ENCODE peak calls at places on chromosomes 5 and 9, in six cellular contexts. U is neuronal stem cell, N is mesenchymal stem cell, M is IMR-90, T is H9, C is H1. R is an unnamed sample.

GRCh38 chr5:159441441-159441840 is 111.2 kb upstream of the IL12B start:
- DNase-seq in C (peak; percentile 63), U (no peak), M (no peak), T (peak; percentile 70), N (no peak), R (peak; percentile 74)

GRCh38 chr9:127501821-127502343 is 50.6 kb downstream of the LRSAM1 start:
- DNase-seq in T (no peak), C (no peak), M (peak; percentile 35), U (no peak), N (no peak), R (no peak)

GRCh38 chr5:92801921-92802320 is 779.1 kb downstream of the NR2F1-AS1 start:
- DNase-seq in N (peak; percentile 56), U (no peak), T (no peak), C (no peak), M (no peak), R (no peak)

GRCh38 chr5:159208508-159209437 is 580 bp downstream of the RNF145 start:
- DNase-seq in C (peak; percentile 64), T (peak; percentile 58), U (peak; percentile 46), M (peak; percentile 28), N (peak; percentile 50), R (peak; percentile 86)

GRCh38 chr5:77937015-77937908 is 161.1 kb upstream of the TBCA start:
- DNase-seq in T (no peak), U (no peak), N (no peak), M (no peak), C (no peak), R (no peak)

GRCh38 chr5:176803943-176804498 is 6.3 kb upstream of the UNC5A start:
- DNase-seq in M (peak; percentile 26), C (peak; percentile 86), U (peak; percentile 79), T (peak; percentile 70), N (peak; percentile 29), R (peak; percentile 71)

GRCh38 chr5:43008369-43009158 is 31.6 kb downstream of the ANXA2R start:
- DNase-seq in T (peak; percentile 90), C (peak; percentile 90), U (no peak), N (peak; percentile 88), M (peak; percentile 93), R (peak; percentile 96)

GRCh38 chr5:173885481-173886010 is 2.6 kb upstream of the CPEB4 start:
- DNase-seq in U (no peak), N (no peak), C (no peak), T (no peak), M (no peak), R (peak; percentile 55)

GRCh38 chr5:45385321-45386058 is 310.7 kb downstream of the HCN1 start:
- DNase-seq in N (peak; percentile 92), C (no peak), M (peak; percentile 68), U (no peak), T (no peak), R (peak; percentile 29)

GRCh38 chr5:52709171-52709925 is 78.4 kb upstream of the ITGA1 start:
- DNase-seq in T (no peak), N (peak; percentile 91), U (no peak), M (peak; percentile 42), C (no peak), R (no peak)

GRCh38 chr9:130188860-130189481 is 16.8 kb downstream of the NCS1 start:
- DNase-seq in N (no peak), U (no peak), T (no peak), C (no peak), M (no peak), R (no peak)

GRCh38 chr5:10656176-10656830 is 92.4 kb downstream of the ANKRD33B start:
- DNase-seq in T (peak; percentile 17), C (no peak), M (peak; percentile 54), U (no peak), N (no peak), R (no peak)

GRCh38 chr5:75660678-75661465 is 49.6 kb downstream of the ANKDD1B start:
- DNase-seq in C (no peak), N (no peak), U (no peak), T (no peak), M (no peak), R (no peak)

GRCh38 chr5:96709152-96709821 is 47.1 kb downstream of the CAST start:
- DNase-seq in M (peak; percentile 90), N (peak; percentile 75), C (no peak), U (no peak), T (no peak), R (no peak)

GRCh38 chr5:122267195-122267594 is 44.8 kb upstream of the SNCAIP start:
- DNase-seq in U (no peak), N (no peak), C (no peak), T (no peak), M (no peak), R (peak; percentile 8)

GRCh38 chr9:127035423-127035822 is 87.0 kb downstream of the ANGPTL2 start:
- DNase-seq in N (peak; percentile 73), U (no peak), M (peak; percentile 17), C (no peak), T (no peak), R (no peak)

GRCh38 chr5:141869040-141869439 is 9.2 kb downstream of the PCDH1 start:
- DNase-seq in N (no peak), T (peak; percentile 18), M (no peak), C (no peak), U (no peak), R (no peak)

GRCh38 chr5:7395432-7396168 is at the start of gene ADCY2:
- DNase-seq in C (peak; percentile 77), N (no peak), M (no peak), T (peak; percentile 56), U (no peak), R (peak; percentile 85)

GRCh38 chr9:136240941-136241340 is 4.7 kb downstream of the QSOX2 start:
- DNase-seq in N (no peak), U (no peak), C (no peak), M (no peak), T (no peak), R (no peak)

GRCh38 chr5:15821506-15821905 is 321.5 kb downstream of the FBXL7 start:
- DNase-seq in C (no peak), N (peak; percentile 43), T (no peak), U (no peak), M (peak; percentile 65), R (peak; percentile 60)

GRCh38 chr9:121277518-121278275 is 9.7 kb downstream of the GSN start:
- DNase-seq in C (no peak), N (peak; percentile 75), U (no peak), T (no peak), M (peak; percentile 77), R (no peak)

GRCh38 chr9:21027295-21027694 is 4.1 kb downstream of the HACD4 start:
- DNase-seq in U (no peak), C (no peak), M (peak; percentile 68), N (peak; percentile 21), T (no peak), R (no peak)

GRCh38 chr9:137053944-137054931 is at the start of gene ENTPD2:
- DNase-seq in T (peak; percentile 71), M (no peak), N (no peak), C (peak; percentile 74), U (no peak), R (no peak)

GRCh38 chr9:38023661-38024035 is 45.4 kb downstream of the SHB start:
- DNase-seq in C (no peak), U (no peak), T (no peak), N (no peak), M (no peak), R (no peak)

GRCh38 chr5:89703799-89704198 is 705.8 kb downstream of the CETN3 start:
- DNase-seq in U (peak; percentile 87), N (peak; percentile 41), C (no peak), M (no peak), T (peak; percentile 52), R (peak; percentile 94)

GRCh38 chr5:147688965-147689364 is 93.6 kb downstream of the JAKMIP2 start:
- DNase-seq in M (no peak), U (no peak), T (no peak), C (no peak), N (no peak), R (no peak)

GRCh38 chr5:6328173-6328572 is 50.2 kb downstream of the MED10 start:
- DNase-seq in N (no peak), U (peak; percentile 73), T (peak; percentile 75), M (peak; percentile 1), C (peak; percentile 76), R (peak; percentile 87)

GRCh38 chr5:148491015-148491792 is 107.4 kb downstream of the FBXO38 start:
- DNase-seq in T (no peak), C (no peak), N (no peak), U (no peak), M (no peak), R (peak; percentile 70)

GRCh38 chr5:154756203-154756870 is 1.2 kb downstream of the LARP1 start:
- DNase-seq in T (no peak), U (peak; percentile 24), M (no peak), N (peak; percentile 45), C (no peak), R (peak; percentile 59)
- H3K18ac ChIP-seq in T (no peak overlapping the region), U (peak overlapping the region; percentile 99), M (peak overlapping the region; percentile 50), N (peak overlapping the region; percentile 98), C (peak overlapping the region; percentile 83), R (peak overlapping the region; percentile 100)

DNA sequence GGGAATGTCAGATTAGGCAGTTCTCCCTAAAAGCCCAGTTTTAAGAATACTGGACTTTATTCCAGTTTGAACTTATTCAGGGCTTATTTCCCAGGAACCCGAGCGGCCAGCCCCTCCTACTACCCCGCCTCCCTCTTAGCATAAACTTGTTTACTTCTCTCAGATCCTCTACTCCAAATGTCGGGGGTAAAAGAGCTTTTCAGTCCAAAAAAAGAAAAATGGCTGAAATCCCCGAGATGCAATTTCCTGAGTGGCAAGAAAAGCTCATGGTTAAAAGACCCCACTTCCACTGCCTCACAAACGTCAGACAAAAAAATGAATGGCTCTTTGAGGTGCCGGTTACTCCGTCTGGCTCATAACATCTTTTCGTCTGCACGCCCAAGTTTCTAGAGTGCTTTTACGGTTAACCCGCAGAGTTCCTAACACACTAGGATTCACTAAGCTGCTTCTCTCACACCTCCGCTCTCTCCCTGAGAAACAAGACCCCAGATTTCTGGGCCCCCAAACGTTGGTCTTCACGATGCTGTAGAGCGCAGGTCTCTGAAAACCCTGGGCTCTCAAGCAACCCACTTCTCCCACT is 404 bp downstream of the BRD8 start:
- DNase-seq in C (no peak), M (peak; percentile 18), N (peak; percentile 52), T (no peak), U (no peak), R (peak; percentile 36)
- H2BK15ac ChIP-seq in C (no peak overlapping the region), M (no peak overlapping the region), N (no peak overlapping the region), T (no peak overlapping the region), U (no peak overlapping the region), R (no peak overlapping the region)

GRCh38 chr9:125475385-125475784 is 213.8 kb downstream of the GAPVD1 start:
- DNase-seq in T (no peak), C (no peak), M (no peak), U (no peak), N (no peak), R (no peak)
- H3K23ac ChIP-seq in T (peak overlapping the region; percentile 42), C (no peak overlapping the region), M (no peak overlapping the region), U (no peak overlapping the region), N (no peak overlapping the region), R (no peak overlapping the region)

GRCh38 chr5:74072646-74073045 is 446.6 kb downstream of the ARHGEF28 start:
- DNase-seq in U (no peak), M (no peak), C (no peak), N (no peak), T (no peak), R (no peak)

GRCh38 chr5:74069741-74070140 is 443.7 kb downstream of the ARHGEF28 start:
- DNase-seq in T (no peak), N (no peak), C (no peak), M (no peak), U (no peak), R (no peak)

GRCh38 chr5:74067748-74068541 is 441.9 kb downstream of the ARHGEF28 start:
- DNase-seq in T (no peak), C (no peak), U (no peak), M (no peak), N (no peak), R (no peak)

GRCh38 chr5:74073257-74073656 is 447.3 kb downstream of the ARHGEF28 start:
- DNase-seq in C (no peak), T (no peak), U (no peak), N (no peak), M (peak; percentile 12), R (peak; percentile 47)

GRCh38 chr5:74070766-74071165 is 444.8 kb downstream of the ARHGEF28 start:
- DNase-seq in N (no peak), U (no peak), C (no peak), T (no peak), M (no peak), R (no peak)
- H3K18ac ChIP-seq in N (no peak overlapping the region), U (no peak overlapping the region), C (no peak overlapping the region), T (no peak overlapping the region), M (no peak overlapping the region), R (peak overlapping the region; percentile 31)